ENCODE peak calls at places on chromosomes 2 and 18, in six cellular contexts. W is activated naive CD8-positive, alpha-beta T cell treated with anti-CD3 and anti-CD28 coated beads, Interleukin-2, amount 50 U/mL, for 24 hours; L is amniotic epithelial cell; B is endodermal cell; E is lower leg skin; A is astrocyte of the spinal cord. G is an unnamed sample.

GRCh38 chr18:79548986-79549637 is 130.5 kb upstream of the CTDP1 start:
- DNase-seq in A (no peak), B (peak; percentile 29), E (peak; percentile 83), L (no peak), W (no peak), G (no peak)

GRCh38 chr2:121791253-121791652 is 35.8 kb downstream of the TSN start:
- DNase-seq in E (no peak), W (no peak), B (no peak), A (no peak), L (no peak), G (no peak)

GRCh38 chr2:237030382-237030781 is 55.3 kb upstream of the COPS8 start:
- DNase-seq in A (no peak), B (no peak), E (no peak), W (no peak), L (no peak), G (no peak)

GRCh38 chr2:19235308-19235707 is 123.1 kb downstream of the OSR1 start:
- DNase-seq in W (no peak), A (peak; percentile 17), L (peak; percentile 92), B (no peak), E (no peak), G (no peak)

GRCh38 chr2:239584986-239585385 is 184.2 kb upstream of the HDAC4 start:
- DNase-seq in A (no peak), L (no peak), B (no peak), E (no peak), W (no peak), G (no peak)

GRCh38 chr2:134228493-134228903 is 25.4 kb upstream of the MGAT5 start:
- DNase-seq in W (no peak), L (no peak), A (no peak), B (no peak), E (no peak), G (no peak)

GRCh38 chr2:17901246-17901645 is 22.8 kb downstream of the KCNS3 start:
- DNase-seq in W (no peak), L (no peak), A (no peak), B (peak; percentile 40), E (no peak), G (no peak)

GRCh38 chr2:240603081-240603835 is 16.7 kb downstream of the CAPN10 start:
- DNase-seq in W (no peak), A (no peak), E (peak; percentile 72), L (no peak), B (no peak), G (no peak)

GRCh38 chr2:134679294-134679693 is 39.5 kb downstream of the TMEM163 start:
- DNase-seq in W (no peak), B (no peak), A (no peak), L (no peak), E (no peak), G (no peak)

GRCh38 chr2:173150087-173150486 is 74.4 kb downstream of the MAP3K20 start:
- DNase-seq in L (peak; percentile 85), A (peak; percentile 65), W (no peak), E (no peak), B (no peak), G (no peak)

GRCh38 chr18:76476665-76477561 is 18.1 kb downstream of the ZNF516 start:
- DNase-seq in E (no peak), L (peak; percentile 97), W (no peak), B (no peak), A (peak; percentile 93), G (no peak)

GRCh38 chr2:178205853-178206516 is 11.7 kb downstream of the OSBPL6 start:
- DNase-seq in A (peak; percentile 84), B (no peak), L (peak; percentile 74), W (no peak), E (no peak), G (no peak)

GRCh38 chr2:231111987-231112386 is 12.9 kb downstream of the HTR2B start:
- DNase-seq in B (no peak), W (no peak), L (no peak), A (peak; percentile 51), E (no peak), G (no peak)

GRCh38 chr18:75406491-75407445 is 20.7 kb downstream of the SMIM21 start:
- DNase-seq in L (peak; percentile 17), E (no peak), A (peak; percentile 8), B (no peak), W (no peak), G (no peak)

GRCh38 chr2:207279520-207279919 is 113.8 kb upstream of the KLF7 start:
- DNase-seq in L (no peak), A (no peak), W (no peak), B (no peak), E (no peak), G (no peak)

GRCh38 chr2:202566286-202566685 is 68.5 kb upstream of the FAM117B start:
- DNase-seq in A (no peak), W (no peak), B (no peak), L (no peak), E (no peak), G (no peak)

GRCh38 chr18:13541621-13542519 is 184.5 kb downstream of the FAM210A start:
- DNase-seq in B (peak; percentile 16), L (peak; percentile 28), A (no peak), W (no peak), E (no peak), G (no peak)

GRCh38 chr2:33391582-33392255 is 84.7 kb upstream of the RASGRP3 start:
- DNase-seq in W (no peak), E (no peak), B (no peak), L (no peak), A (no peak), G (no peak)

GRCh38 chr18:14949800-14950415 is 201.9 kb downstream of the ANKRD30B start:
- DNase-seq in A (no peak), L (no peak), B (no peak), W (no peak), E (no peak), G (no peak)